ENCODE peak calls at places on chromosomes 11 and 22, in four cellular contexts. R is hepatocyte, E is fibroblast of lung, H is sigmoid colon. Z is an unnamed sample.

GRCh38 chr22:48957311-48957986 is 870.2 kb downstream of the BRD1 start:
- DNase-seq in R (no peak), E (no peak), H (no peak), Z (peak)

GRCh38 chr11:102347526-102348331 is 715 bp downstream of the BIRC2 start:
- DNase-seq in R (peak), E (peak), H (no peak), Z (no peak)

GRCh38 chr11:66543263-66544107 is 2.4 kb downstream of the ZDHHC24 start:
- DNase-seq in R (peak), E (peak), H (no peak), Z (no peak)

GRCh38 chr22:39907605-39908097 is 6.8 kb downstream of the GRAP2 start:
- DNase-seq in R (no peak), E (no peak), H (no peak), Z (no peak)

GRCh38 chr11:4181780-4182721 is 87.5 kb downstream of the RRM1 start:
- DNase-seq in R (peak), E (peak), H (no peak), Z (peak)

GRCh38 chr11:128246364-128247234 is 340.8 kb downstream of the ETS1 start:
- DNase-seq in R (peak), E (peak), H (no peak), Z (no peak)

GRCh38 chr11:101880208-101880607 is 34.6 kb upstream of the CEP126 start:
- DNase-seq in R (peak), E (peak), H (no peak), Z (no peak)

GRCh38 chr22:24426859-24427499 is 420 bp upstream of the ADORA2A start:
- DNase-seq in R (no peak), E (no peak), H (no peak), Z (no peak)

GRCh38 chr11:65036931-65037330 is 4.1 kb upstream of the SAC3D1 start:
- DNase-seq in R (no peak), E (no peak), H (no peak), Z (no peak)

DNA sequence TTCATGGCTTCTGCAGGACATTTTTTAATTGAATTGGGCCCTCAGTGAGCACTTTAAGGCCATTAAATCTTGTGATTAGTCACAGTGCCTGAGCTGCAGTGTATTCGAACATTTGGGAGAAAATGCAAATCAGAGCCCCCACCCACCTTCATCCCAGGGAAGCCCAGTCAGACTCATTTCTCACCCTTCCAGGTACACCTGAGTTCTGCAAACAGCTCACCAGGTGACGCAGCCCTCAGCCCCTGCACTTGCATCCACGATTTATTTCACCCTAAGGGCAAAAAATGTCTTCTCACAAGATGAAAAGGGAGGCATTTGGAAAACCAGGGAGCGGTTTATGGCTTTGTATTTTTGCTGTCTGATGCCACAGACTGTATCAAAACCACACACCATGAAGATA is 128.8 kb downstream of the MPPED1 start:
- DNase-seq in R (no peak), E (no peak), H (no peak), Z (no peak)
- H3K4me3 ChIP-seq in R (no peak), E (no peak), H (no peak), Z (no peak)

GRCh38 chr11:8717544-8717875 is 34.9 kb downstream of the RPL27A start:
- DNase-seq in R (no peak), E (no peak), H (no peak), Z (no peak)
- H3K4me3 ChIP-seq in R (no peak), E (no peak), H (no peak), Z (no peak)

GRCh38 chr11:95688015-95688414 is 101.6 kb downstream of the FAM76B start:
- DNase-seq in R (no peak), E (no peak), H (no peak), Z (no peak)

GRCh38 chr11:95693298-95693697 is 96.3 kb downstream of the FAM76B start:
- DNase-seq in R (no peak), E (no peak), H (no peak), Z (no peak)

GRCh38 chr11:95688501-95689222 is 100.9 kb downstream of the FAM76B start:
- DNase-seq in R (no peak), E (no peak), H (no peak), Z (no peak)

GRCh38 chr11:95692526-95693270 is 96.9 kb downstream of the FAM76B start:
- DNase-seq in R (no peak), E (peak), H (no peak), Z (no peak)

GRCh38 chr11:95690100-95690499 is 99.5 kb downstream of the FAM76B start:
- DNase-seq in R (no peak), E (no peak), H (no peak), Z (no peak)
- H3K4me3 ChIP-seq in R (no peak), E (no peak), H (no peak), Z (no peak)

GRCh38 chr22:19498866-19499190 is 19.1 kb downstream of the CDC45 start:
- DNase-seq in R (no peak), E (no peak), H (no peak), Z (no peak)

GRCh38 chr22:19498154-19498865 is 18.6 kb downstream of the CDC45 start:
- DNase-seq in R (no peak), E (no peak), H (no peak), Z (no peak)

GRCh38 chr22:19499236-19499879 is 19.6 kb downstream of the CDC45 start:
- DNase-seq in R (no peak), E (no peak), H (no peak), Z (no peak)

GRCh38 chr22:19501897-19502447 is 22.2 kb downstream of the CLDN5 start:
- DNase-seq in R (no peak), E (no peak), H (no peak), Z (no peak)

GRCh38 chr22:19499880-19500242 is 20.1 kb downstream of the CDC45 start:
- DNase-seq in R (no peak), E (no peak), H (no peak), Z (no peak)
- H3K4me3 ChIP-seq in R (no peak), E (no peak), H (no peak), Z (no peak)

Z was measured in coronary artery.